ENCODE peak calls at places on chromosomes 2 and 18, in four cellular contexts. W, Q, C and G are unnamed samples.

GRCh38 chr18:23515911-23516546 is 12.7 kb downstream of the RMC1 start:
- DNase-seq in C (peak), Q (peak), W (peak), G (peak)

GRCh38 chr2:146123714-146124113 is 1603.8 kb upstream of the ZEB2 start:
- DNase-seq in W (no peak), Q (no peak), C (no peak), G (no peak)

GRCh38 chr18:68564348-68564747 is 150.6 kb downstream of the TMX3 start:
- DNase-seq in C (no peak), W (no peak), Q (no peak), G (peak)

GRCh38 chr2:70226781-70227180 is 21.6 kb downstream of the TIA1 start:
- DNase-seq in W (no peak), Q (no peak), C (no peak), G (no peak)

GRCh38 chr2:205586626-205587025 is 95.7 kb upstream of the NRP2 start:
- DNase-seq in C (no peak), W (no peak), Q (no peak), G (no peak)

GRCh38 chr18:4453712-4454547 is 1.2 kb downstream of the DLGAP1 start:
- DNase-seq in C (no peak), Q (peak), W (no peak), G (peak)

GRCh38 chr18:76994086-76994654 is 138.4 kb downstream of the MBP start:
- DNase-seq in Q (no peak), C (peak), W (no peak), G (no peak)

GRCh38 chr18:7609617-7610016 is 42.5 kb downstream of the PTPRM start:
- DNase-seq in Q (no peak), C (no peak), W (no peak), G (no peak)

DNA sequence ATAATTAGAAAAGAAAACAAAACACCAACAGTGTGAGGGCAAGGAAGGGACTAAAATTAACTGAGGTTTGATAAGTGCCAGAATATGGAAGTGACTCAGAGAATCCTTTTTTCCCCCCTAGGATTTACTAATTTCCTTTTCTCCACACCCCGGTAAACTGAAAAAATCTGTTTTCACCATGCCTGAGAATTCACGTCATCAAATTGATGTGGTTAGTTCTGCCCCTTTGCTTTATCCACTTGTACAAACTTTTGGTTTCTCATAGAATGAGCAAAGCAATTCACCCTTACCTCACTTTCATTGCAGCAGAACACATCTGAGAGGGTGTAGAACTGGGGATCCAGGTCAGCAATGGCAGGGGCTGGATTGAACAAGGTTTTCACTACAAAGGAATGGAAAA is 57.8 kb downstream of the RBKS start:
- DNase-seq in C (no peak), W (no peak), Q (no peak), G (no peak)
- TF ChIP-seq YY1 in C (no peak), W (no peak), Q (no peak), G (no peak)

DNA sequence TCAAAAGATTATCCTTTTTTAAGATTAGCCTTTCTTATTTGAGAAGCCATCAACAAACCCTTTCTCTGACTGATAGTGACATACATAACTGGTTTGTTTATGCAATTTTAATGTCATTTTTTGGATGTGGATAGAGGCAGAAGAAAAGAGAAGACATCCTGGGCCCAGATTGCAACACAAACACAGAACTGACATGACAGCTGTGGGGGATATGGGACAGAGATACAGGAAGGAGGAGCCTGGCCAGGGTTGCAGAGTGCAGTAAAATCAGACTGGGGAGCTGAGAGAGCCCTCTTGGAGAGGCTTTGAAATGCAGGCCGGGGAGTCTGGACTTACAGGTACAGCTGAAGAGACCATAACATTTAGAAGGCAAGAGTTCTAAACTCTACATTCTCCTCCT is 65.1 kb downstream of the SIGLEC15 start:
- DNase-seq in Q (no peak), W (no peak), C (no peak), G (no peak)
- TF ChIP-seq SUZ12 in Q (no peak), W (no peak), C (no peak), G (no peak)

GRCh38 chr2:5693288-5694015 is 1.3 kb downstream of the SOX11 start:
- DNase-seq in C (no peak), Q (peak), W (no peak), G (no peak)
- TF ChIP-seq YY1 in C (no peak), Q (no peak), W (no peak), G (no peak)

DNA sequence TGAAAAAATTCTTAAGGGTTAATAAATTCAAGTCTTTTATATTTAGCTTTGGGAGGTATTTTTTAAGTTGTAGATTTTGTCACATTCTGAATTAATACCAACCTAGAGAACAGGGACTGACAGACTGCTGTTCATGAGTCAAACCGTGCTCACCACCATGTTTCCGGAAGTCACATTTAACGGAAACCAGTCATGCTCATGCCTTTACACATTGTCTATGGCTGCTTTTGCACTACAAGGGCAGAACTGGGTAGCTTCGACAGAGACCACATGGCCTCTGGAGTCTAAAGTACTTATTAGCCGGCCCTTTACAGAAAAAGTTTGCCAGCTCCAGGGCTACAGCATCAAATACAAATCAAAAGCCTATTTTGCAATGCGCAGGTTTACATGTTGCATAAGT is 33.3 kb downstream of the LONRF2 start:
- DNase-seq in W (no peak), C (no peak), Q (no peak), G (no peak)
- TF ChIP-seq SUZ12 in W (no peak), C (no peak), Q (no peak), G (no peak)

GRCh38 chr2:127216105-127216504 is 4.0 kb downstream of the CYP27C1 start:
- DNase-seq in W (no peak), Q (no peak), C (no peak), G (no peak)
- TF ChIP-seq YY1 in W (no peak), Q (no peak), C (no peak), G (no peak)

GRCh38 chr2:191167766-191168165 is 17.0 kb upstream of the STAT4 start:
- DNase-seq in Q (no peak), C (no peak), W (no peak), G (no peak)
- TF ChIP-seq SUZ12 in Q (no peak), C (no peak), W (no peak), G (no peak)

GRCh38 chr2:17539596-17539992 is 902 bp upstream of the VSNL1 start:
- DNase-seq in W (no peak), C (peak), Q (peak), G (no peak)

GRCh38 chr2:17539993-17540812 is at the start of gene VSNL1:
- DNase-seq in C (peak), W (no peak), Q (peak), G (peak)

GRCh38 chr2:17541514-17541950 is 1.0 kb downstream of the VSNL1 start:
- DNase-seq in W (no peak), C (no peak), Q (no peak), G (no peak)

GRCh38 chr2:17542471-17542870 is 2.0 kb downstream of the VSNL1 start:
- DNase-seq in C (no peak), Q (no peak), W (no peak), G (no peak)

GRCh38 chr2:17540813-17541513 is 467 bp downstream of the VSNL1 start:
- DNase-seq in C (no peak), Q (no peak), W (no peak), G (no peak)
- TF ChIP-seq YY1 in C (no peak), Q (no peak), W (no peak), G (no peak)

DNA sequence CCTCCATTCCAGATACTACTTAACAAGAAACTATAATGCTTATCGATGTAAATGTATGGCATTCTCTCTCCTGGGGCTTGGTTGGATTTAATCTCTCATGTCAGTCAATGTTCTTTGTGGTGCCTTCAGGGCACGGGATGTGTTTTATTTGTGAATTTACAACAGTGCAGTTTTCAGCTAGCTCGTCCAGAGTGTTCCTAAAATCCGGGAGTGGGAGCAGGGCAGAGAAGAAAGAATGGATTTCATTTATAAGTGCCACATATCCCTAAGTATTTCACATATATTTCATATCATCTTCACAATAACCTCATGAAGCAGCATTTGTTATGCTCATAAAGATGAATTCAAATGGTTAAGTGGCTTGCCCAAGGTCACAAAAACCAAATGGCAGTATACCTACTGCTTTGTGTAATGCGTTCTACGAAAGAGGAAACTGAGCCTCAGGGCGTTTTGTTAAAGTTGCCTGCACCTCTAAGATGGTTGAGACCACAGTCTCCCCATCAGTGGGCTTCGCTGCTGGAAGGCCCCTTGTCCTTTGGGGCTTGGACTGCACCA is 134.7 kb upstream of the MGAT5 start:
- DNase-seq in C (no peak), W (peak), Q (no peak), G (no peak)
- TF ChIP-seq SUZ12 in C (no peak), W (no peak), Q (no peak), G (no peak)